ENCODE peak calls at places on chromosomes 12 and 14, in six cellular contexts. One of them, this sample, is unnamed.

GRCh38 chr14:35883677-35884293 is 57.6 kb downstream of the BRMS1L start:
- DNase-seq in A549: peak; percentile 43
- DNase-seq in HepG2: peak; percentile 50
- DNase-seq in K562: no peak
- DNase-seq in IMR-90: peak; percentile 18
- DNase-seq in GM12878: no peak
- DNase-seq in this sample: peak; percentile 23

GRCh38 chr14:97544581-97544980 is 747.4 kb downstream of the VRK1 start:
- DNase-seq in K562: no peak
- DNase-seq in HepG2: no peak
- DNase-seq in IMR-90: no peak
- DNase-seq in A549: no peak
- DNase-seq in GM12878: peak; percentile 21
- DNase-seq in this sample: no peak

GRCh38 chr12:70733385-70733784 is 96.2 kb upstream of the PTPRB start:
- DNase-seq in K562: peak; percentile 72
- DNase-seq in HepG2: peak; percentile 63
- DNase-seq in A549: peak; percentile 73
- DNase-seq in IMR-90: peak; percentile 67
- DNase-seq in GM12878: peak; percentile 5
- DNase-seq in this sample: peak; percentile 64

GRCh38 chr14:100213956-100214767 is 24.8 kb upstream of the YY1 start:
- DNase-seq in IMR-90: peak; percentile 37
- DNase-seq in GM12878: no peak
- DNase-seq in HepG2: peak; percentile 85
- DNase-seq in K562: peak; percentile 92
- DNase-seq in A549: peak; percentile 87
- DNase-seq in this sample: peak; percentile 94

GRCh38 chr12:55932546-55932919 is 1.6 kb downstream of the DGKA start:
- DNase-seq in A549: peak; percentile 32
- DNase-seq in GM12878: no peak
- DNase-seq in IMR-90: peak; percentile 33
- DNase-seq in K562: no peak
- DNase-seq in HepG2: no peak
- DNase-seq in this sample: no peak

GRCh38 chr14:72902802-72903530 is 9.1 kb upstream of the DPF3 start:
- DNase-seq in K562: no peak
- DNase-seq in GM12878: no peak
- DNase-seq in HepG2: no peak
- DNase-seq in IMR-90: no peak
- DNase-seq in A549: no peak
- DNase-seq in this sample: no peak

GRCh38 chr12:78898416-78898815 is 33.8 kb downstream of the SYT1 start:
- DNase-seq in K562: no peak
- DNase-seq in GM12878: no peak
- DNase-seq in A549: no peak
- DNase-seq in HepG2: no peak
- DNase-seq in IMR-90: no peak
- DNase-seq in this sample: no peak

GRCh38 chr12:18578191-18578590 is 159.6 kb downstream of the PLCZ1 start:
- DNase-seq in GM12878: no peak
- DNase-seq in A549: no peak
- DNase-seq in K562: no peak
- DNase-seq in HepG2: no peak
- DNase-seq in IMR-90: peak; percentile 59
- DNase-seq in this sample: no peak

GRCh38 chr12:57627504-57628279 is 5.3 kb downstream of the B4GALNT1 start:
- DNase-seq in GM12878: no peak
- DNase-seq in A549: no peak
- DNase-seq in HepG2: no peak
- DNase-seq in K562: no peak
- DNase-seq in IMR-90: no peak
- DNase-seq in this sample: no peak

GRCh38 chr12:120835657-120836056 is 68.5 kb downstream of the SPPL3 start:
- DNase-seq in GM12878: no peak
- DNase-seq in K562: no peak
- DNase-seq in HepG2: no peak
- DNase-seq in A549: no peak
- DNase-seq in IMR-90: no peak
- DNase-seq in this sample: no peak

DNA sequence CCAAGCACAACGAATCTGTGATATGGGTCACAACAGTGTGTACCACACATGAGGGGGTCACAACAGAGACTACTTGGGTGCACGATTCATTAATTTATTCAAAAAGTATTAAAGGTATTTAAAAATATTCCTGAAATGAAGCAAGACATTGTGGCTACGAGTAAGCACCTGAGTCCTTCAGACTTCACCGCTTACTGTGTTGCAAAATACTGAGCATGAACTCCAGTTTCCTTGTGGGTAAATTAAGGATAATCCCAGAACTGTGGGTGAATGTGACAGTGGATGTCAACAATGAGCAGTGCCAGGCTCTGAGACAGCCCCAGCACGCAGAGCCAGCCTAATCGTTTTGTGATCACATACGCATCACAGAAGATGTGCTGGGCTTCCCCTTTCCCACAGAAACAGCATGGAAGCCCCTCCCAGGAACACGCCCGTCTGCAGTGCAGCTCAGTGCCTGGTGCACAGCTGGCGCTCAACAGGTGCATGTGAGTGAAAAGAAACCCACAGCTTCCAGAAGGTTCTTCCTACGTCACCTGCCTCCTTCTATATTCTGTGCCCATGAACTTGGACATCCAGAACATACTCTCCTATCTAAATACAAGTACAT is 29.1 kb downstream of the CDC42BPB start:
- DNase-seq in IMR-90: no peak
- DNase-seq in GM12878: no peak
- DNase-seq in A549: no peak
- DNase-seq in HepG2: no peak
- DNase-seq in K562: no peak
- DNase-seq in this sample: no peak
- TF ChIP-seq BHLHE40 in IMR-90: no peak
- TF ChIP-seq BHLHE40 in GM12878: no peak
- TF ChIP-seq BHLHE40 in A549: no peak
- TF ChIP-seq BHLHE40 in HepG2: no peak
- TF ChIP-seq BHLHE40 in K562: no peak
- TF ChIP-seq BHLHE40 in this sample: no peak

DNA sequence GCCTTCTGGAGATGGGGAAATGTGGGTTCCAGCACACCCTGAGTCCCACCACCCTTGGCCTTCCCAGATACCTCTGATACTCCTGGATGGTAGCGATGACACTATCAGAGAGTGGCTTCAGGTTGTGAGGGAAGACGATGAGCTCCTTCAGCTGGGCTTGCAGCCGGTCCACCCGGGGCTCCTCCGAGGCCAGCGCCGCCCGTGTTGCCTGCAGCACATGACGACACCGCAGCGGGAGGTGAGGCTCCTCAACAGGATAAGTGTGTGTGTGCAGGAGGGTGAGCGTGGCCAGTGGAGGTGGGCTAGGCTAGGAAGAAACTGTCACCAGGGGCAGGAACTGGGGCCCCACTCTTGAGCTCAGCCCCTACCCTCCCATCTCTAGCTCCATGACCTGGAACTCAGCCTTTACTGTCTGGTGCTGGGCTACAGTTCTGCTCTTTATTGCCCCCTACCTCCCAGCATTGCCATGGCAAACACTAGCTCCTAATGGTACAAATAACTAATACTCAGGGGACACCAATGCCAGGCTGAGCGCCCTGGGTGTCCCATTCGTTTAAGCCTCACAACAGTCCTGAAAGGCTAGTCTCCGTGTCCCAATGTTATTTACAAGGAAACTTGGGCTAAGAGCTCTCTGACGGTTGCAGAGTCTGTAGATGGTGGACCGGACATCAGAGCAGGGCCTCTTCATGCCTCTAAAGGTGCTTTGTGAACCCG is 64.1 kb downstream of the SYNE3 start:
- DNase-seq in GM12878: no peak
- DNase-seq in HepG2: peak; percentile 51
- DNase-seq in IMR-90: no peak
- DNase-seq in A549: peak; percentile 24
- DNase-seq in K562: peak; percentile 11
- DNase-seq in this sample: peak; percentile 45
- TF ChIP-seq BHLHE40 in GM12878: no peak
- TF ChIP-seq BHLHE40 in HepG2: no peak
- TF ChIP-seq BHLHE40 in IMR-90: no peak
- TF ChIP-seq BHLHE40 in A549: no peak
- TF ChIP-seq BHLHE40 in K562: no peak
- TF ChIP-seq BHLHE40 in this sample: no peak

DNA sequence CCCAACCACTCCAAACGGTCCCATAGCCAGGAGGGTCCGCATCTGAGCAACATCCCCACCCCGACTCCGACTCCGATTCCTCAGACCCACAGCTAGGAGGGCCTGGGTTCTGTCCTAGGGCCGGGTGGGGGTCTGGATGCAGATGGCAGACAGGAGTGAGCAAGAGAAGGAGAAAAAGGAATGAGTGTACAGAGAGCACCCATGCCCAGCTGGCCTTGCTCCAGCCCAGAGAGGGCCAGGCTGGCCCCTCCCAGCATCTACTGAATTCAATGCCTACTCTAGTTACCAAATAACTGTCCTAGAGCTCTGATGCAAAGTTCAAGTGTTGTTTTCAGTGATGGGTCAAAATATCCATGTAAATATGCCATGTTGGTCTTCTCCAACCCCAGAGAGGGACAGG is 40.8 kb downstream of the VDR start:
- DNase-seq in K562: no peak
- DNase-seq in A549: no peak
- DNase-seq in GM12878: no peak
- DNase-seq in HepG2: peak; percentile 20
- DNase-seq in IMR-90: no peak
- DNase-seq in this sample: no peak
- TF ChIP-seq BHLHE40 in K562: no peak
- TF ChIP-seq BHLHE40 in A549: no peak
- TF ChIP-seq BHLHE40 in GM12878: no peak
- TF ChIP-seq BHLHE40 in HepG2: no peak
- TF ChIP-seq BHLHE40 in IMR-90: no peak
- TF ChIP-seq BHLHE40 in this sample: no peak

GRCh38 chr12:42698213-42698612 is 108.7 kb upstream of the PRICKLE1 start:
- DNase-seq in GM12878: no peak
- DNase-seq in A549: no peak
- DNase-seq in HepG2: no peak
- DNase-seq in K562: no peak
- DNase-seq in IMR-90: no peak
- DNase-seq in this sample: no peak

GRCh38 chr12:42701079-42701478 is 111.5 kb upstream of the PRICKLE1 start:
- DNase-seq in A549: no peak
- DNase-seq in HepG2: no peak
- DNase-seq in K562: no peak
- DNase-seq in IMR-90: no peak
- DNase-seq in GM12878: no peak
- DNase-seq in this sample: no peak

GRCh38 chr12:42692749-42693148 is 103.2 kb upstream of the PRICKLE1 start:
- DNase-seq in K562: no peak
- DNase-seq in A549: no peak
- DNase-seq in GM12878: no peak
- DNase-seq in IMR-90: no peak
- DNase-seq in HepG2: no peak
- DNase-seq in this sample: no peak

GRCh38 chr12:42695490-42695995 is 106.0 kb upstream of the PRICKLE1 start:
- DNase-seq in GM12878: no peak
- DNase-seq in IMR-90: no peak
- DNase-seq in A549: peak; percentile 17
- DNase-seq in HepG2: peak; percentile 6
- DNase-seq in K562: no peak
- DNase-seq in this sample: no peak

GRCh38 chr12:42696424-42697149 is 107.0 kb upstream of the PRICKLE1 start:
- DNase-seq in K562: no peak
- DNase-seq in A549: no peak
- DNase-seq in GM12878: no peak
- DNase-seq in IMR-90: peak; percentile 64
- DNase-seq in HepG2: no peak
- DNase-seq in this sample: no peak
- TF ChIP-seq BHLHE40 in K562: no peak
- TF ChIP-seq BHLHE40 in A549: no peak
- TF ChIP-seq BHLHE40 in GM12878: no peak
- TF ChIP-seq BHLHE40 in IMR-90: no peak
- TF ChIP-seq BHLHE40 in HepG2: no peak
- TF ChIP-seq BHLHE40 in this sample: no peak

DNA sequence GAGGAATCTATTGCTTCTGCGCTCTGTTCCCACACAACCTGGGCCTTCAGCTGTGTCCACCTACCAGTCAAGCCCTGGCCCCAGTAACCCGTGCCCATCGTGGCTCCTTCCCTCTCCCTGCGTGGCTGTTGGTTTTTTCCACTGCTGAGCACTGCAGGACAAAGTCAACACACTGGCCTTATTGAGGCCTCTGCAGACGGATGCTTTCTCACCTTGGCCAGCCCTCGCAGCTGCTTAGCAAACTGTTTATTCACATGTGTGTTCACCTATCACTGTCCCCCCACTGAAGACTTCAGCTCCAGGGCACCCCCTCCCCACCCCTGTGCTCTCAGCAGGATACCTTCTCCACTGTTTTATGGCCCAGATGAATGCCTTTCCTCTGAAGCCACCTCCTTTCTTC is 12.8 kb upstream of the GPX2 start:
- DNase-seq in A549: no peak
- DNase-seq in HepG2: no peak
- DNase-seq in GM12878: no peak
- DNase-seq in K562: no peak
- DNase-seq in IMR-90: no peak
- DNase-seq in this sample: no peak
- TF ChIP-seq BHLHE40 in A549: no peak
- TF ChIP-seq BHLHE40 in HepG2: no peak
- TF ChIP-seq BHLHE40 in GM12878: no peak
- TF ChIP-seq BHLHE40 in K562: no peak
- TF ChIP-seq BHLHE40 in IMR-90: no peak
- TF ChIP-seq BHLHE40 in this sample: no peak

DNA sequence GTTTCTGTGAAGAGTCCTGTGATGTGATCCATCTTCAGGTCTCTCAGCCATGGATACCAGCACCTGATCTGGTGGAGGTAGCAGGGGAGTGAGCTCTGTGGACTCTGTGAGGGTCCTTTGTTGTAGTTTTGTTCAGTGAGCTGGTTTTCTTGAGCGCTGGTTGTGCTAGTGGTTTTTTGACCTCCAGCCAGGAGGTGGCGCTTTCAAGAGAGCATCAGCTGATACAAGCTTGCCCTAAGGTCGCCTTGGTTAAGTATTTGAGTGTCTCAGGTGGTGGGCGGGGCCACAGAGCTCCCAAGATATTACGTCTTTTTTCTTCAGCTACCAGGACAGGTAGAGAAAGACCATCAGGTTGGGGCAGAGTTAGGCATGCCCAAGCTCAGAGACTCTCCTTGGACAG is 139.7 kb downstream of the TTLL5 start:
- DNase-seq in A549: peak; percentile 4
- DNase-seq in IMR-90: no peak
- DNase-seq in K562: no peak
- DNase-seq in HepG2: no peak
- DNase-seq in GM12878: no peak
- DNase-seq in this sample: no peak
- TF ChIP-seq BHLHE40 in A549: no peak
- TF ChIP-seq BHLHE40 in IMR-90: no peak
- TF ChIP-seq BHLHE40 in K562: no peak
- TF ChIP-seq BHLHE40 in HepG2: no peak
- TF ChIP-seq BHLHE40 in GM12878: no peak
- TF ChIP-seq BHLHE40 in this sample: no peak

This sample was measured in HEK293T.